ENCODE peak calls at places on chromosome 2, in nine cellular contexts. B is IMR-90, I is MM.1S, S is psoas muscle, X is fibroblast of lung, E is BE2C, C is pancreas, O is cardiac muscle cell, M is kidney. R is an unnamed sample. For H3K36me3 and H3K4me1, the result is how much of the 10 kb centered on the place peaks cover.

GRCh38 chr2:234630676-234631350 is 133.9 kb upstream of the ARL4C start:
- DNase-seq in C (no peak), S (no peak), O (peak), B (peak), I (no peak), E (no peak), X (peak), M (no peak), R (no peak)

GRCh38 chr2:110219496-110220192 is 7.3 kb upstream of the MTLN start:
- DNase-seq in S (no peak), B (peak), E (no peak), X (no peak), I (peak), O (peak), M (no peak), C (no peak), R (no peak)

GRCh38 chr2:217077841-217078407 is 218.1 kb upstream of the TNP1 start:
- DNase-seq in O (no peak), M (no peak), I (no peak), S (no peak), C (no peak), E (no peak), X (peak), B (peak), R (no peak)

GRCh38 chr2:159744363-159744762 is 32.1 kb downstream of the MARCHF7 start:
- DNase-seq in S (no peak), X (no peak), C (no peak), M (no peak), I (no peak), B (peak), O (peak), E (no peak), R (no peak)

GRCh38 chr2:96267159-96267971 is 1.3 kb downstream of the CIAO1 start:
- DNase-seq in M (no peak), O (peak), E (peak), B (peak), C (no peak), X (peak), S (no peak), I (peak), R (peak)

GRCh38 chr2:143803936-143804335 is 674.7 kb downstream of the ARHGAP15 start:
- DNase-seq in M (no peak), X (peak), C (no peak), O (peak), B (peak), I (no peak), E (no peak), S (no peak), R (no peak)

GRCh38 chr2:15511686-15512085 is 49.4 kb downstream of the NBAS start:
- DNase-seq in X (no peak), S (no peak), E (no peak), I (no peak), M (no peak), C (no peak), B (no peak), O (no peak), R (no peak)

GRCh38 chr2:120999374-121000097 is 263.9 kb downstream of the GLI2 start:
- DNase-seq in E (no peak), X (no peak), C (no peak), S (no peak), B (no peak), M (no peak), I (no peak), O (no peak), R (no peak)

GRCh38 chr2:47504174-47504810 is 101.3 kb downstream of the MSH2 start:
- DNase-seq in S (no peak), E (no peak), O (no peak), X (no peak), I (no peak), B (no peak), M (no peak), C (no peak), R (no peak)

GRCh38 chr2:18047114-18047695 is 168.7 kb downstream of the KCNS3 start:
- DNase-seq in O (no peak), I (peak), X (peak), C (no peak), M (no peak), S (no peak), B (no peak), E (no peak), R (no peak)

GRCh38 chr2:26660363-26660962 is 19.3 kb upstream of the CIB4 start:
- DNase-seq in I (no peak), S (no peak), M (no peak), X (no peak), E (no peak), C (no peak), B (no peak), O (no peak), R (no peak)

GRCh38 chr2:168758970-168759820 is 43.2 kb upstream of the NOSTRIN start:
- DNase-seq in E (peak), B (peak), I (peak), S (no peak), X (peak), M (no peak), C (no peak), O (peak), R (no peak)

GRCh38 chr2:44342854-44343253 is 18.4 kb downstream of the PREPL start:
- DNase-seq in O (peak), S (no peak), M (no peak), I (peak), X (peak), E (peak), B (peak), C (no peak), R (no peak)

DNA sequence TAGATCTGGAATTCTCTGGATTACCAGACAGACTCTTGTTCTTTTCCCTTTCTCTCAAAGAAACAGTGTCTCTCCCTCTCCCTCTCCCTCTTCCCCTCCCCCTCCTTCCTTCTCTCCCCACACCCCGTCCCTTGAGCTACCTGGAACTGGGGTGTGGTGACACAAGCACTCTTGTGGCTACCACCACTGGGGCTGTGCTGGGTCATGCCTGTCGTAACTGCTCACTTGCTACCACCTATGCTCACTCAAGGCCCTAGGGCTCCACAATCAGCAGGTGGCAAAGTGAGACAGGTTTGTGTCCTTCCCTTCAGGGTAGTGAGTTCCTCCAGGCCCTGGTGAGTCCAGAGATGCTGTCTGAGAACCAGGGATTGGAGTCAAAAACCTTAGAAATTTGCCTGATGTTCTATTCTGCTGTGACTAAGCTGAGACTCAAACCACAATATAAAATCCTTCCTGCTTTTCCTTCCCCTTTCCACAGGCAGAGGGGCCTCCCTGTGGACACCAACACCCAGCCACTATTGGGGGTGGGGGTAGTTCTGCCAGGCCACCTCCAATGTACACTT is 70.8 kb downstream of the OXER1 start:
- DNase-seq in M (no peak), X (no peak), B (no peak), I (no peak), S (no peak), E (no peak), O (no peak), C (no peak), R (peak)
- H3K36me3 ChIP-seq in M (under half), X (under half), B (under half), I (under half), S (under half), E (under half), O (under half), C (under half), R (under half)

GRCh38 chr2:98935111-98935770 is 784 bp downstream of the CRACDL start:
- DNase-seq in I (no peak), S (no peak), E (no peak), B (no peak), M (no peak), O (no peak), X (no peak), C (no peak), R (no peak)
- TF ChIP-seq CTCF in I (no peak), S (no peak), E (no peak), B (no peak), M (no peak), O (no peak), X (no peak), C (no peak), R (no peak)

GRCh38 chr2:152428800-152429637 is 94.0 kb downstream of the FMNL2 start:
- DNase-seq in S (no peak), M (no peak), O (no peak), X (no peak), E (no peak), C (no peak), I (no peak), B (no peak), R (no peak)
- H3K4me1 ChIP-seq in S (half or more), M (under half), O (under half), X (under half), E (under half), C (under half), I (under half), B (under half), R (under half)

GRCh38 chr2:20288941-20289340 is 61.7 kb downstream of the PUM2 start:
- DNase-seq in X (peak), I (no peak), C (no peak), S (no peak), O (no peak), E (no peak), M (no peak), B (no peak), R (no peak)
- H3K36me3 ChIP-seq in X (under half), I (under half), C (under half), S (half or more), O (under half), E (half or more), M (under half), B (under half), R (half or more)

DNA sequence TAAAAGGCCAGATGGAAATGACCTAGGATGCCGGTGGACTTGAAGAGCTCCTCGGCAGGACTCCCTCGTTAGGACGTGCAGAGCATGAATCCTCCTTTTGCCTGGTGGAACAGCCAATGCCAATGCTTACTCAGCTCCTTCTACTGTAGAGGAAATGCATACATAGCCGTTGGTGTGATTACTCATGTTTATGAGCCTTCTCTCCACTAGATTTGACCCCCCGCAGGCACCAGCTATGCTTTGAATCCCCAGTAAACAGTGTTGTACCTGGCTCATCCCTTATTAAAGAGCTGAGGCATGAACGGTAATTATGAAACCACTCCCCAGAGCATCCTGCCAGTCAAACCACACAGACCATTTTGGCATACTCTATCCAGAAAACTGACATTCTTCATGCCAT is 172.8 kb downstream of the ANTXR1 start:
- DNase-seq in C (no peak), S (no peak), X (no peak), B (peak), M (no peak), E (no peak), O (no peak), I (no peak), R (no peak)
- TF ChIP-seq CTCF in C (no peak), S (no peak), X (no peak), B (no peak), M (no peak), E (no peak), O (no peak), I (no peak), R (no peak)

GRCh38 chr2:23564618-23564967 is 179.6 kb downstream of the KLHL29 start:
- DNase-seq in B (no peak), O (no peak), S (peak), E (no peak), M (no peak), I (no peak), C (no peak), X (no peak), R (no peak)

GRCh38 chr2:23565814-23566213 is 180.8 kb downstream of the KLHL29 start:
- DNase-seq in S (peak), C (no peak), I (no peak), X (no peak), O (no peak), E (no peak), M (no peak), B (no peak), R (no peak)

GRCh38 chr2:23567382-23567781 is 182.4 kb downstream of the KLHL29 start:
- DNase-seq in O (no peak), E (no peak), C (no peak), I (no peak), B (no peak), M (no peak), X (no peak), S (no peak), R (no peak)

GRCh38 chr2:23565374-23565773 is 180.4 kb downstream of the KLHL29 start:
- DNase-seq in S (no peak), M (no peak), X (no peak), C (no peak), I (no peak), B (no peak), O (no peak), E (no peak), R (no peak)

DNA sequence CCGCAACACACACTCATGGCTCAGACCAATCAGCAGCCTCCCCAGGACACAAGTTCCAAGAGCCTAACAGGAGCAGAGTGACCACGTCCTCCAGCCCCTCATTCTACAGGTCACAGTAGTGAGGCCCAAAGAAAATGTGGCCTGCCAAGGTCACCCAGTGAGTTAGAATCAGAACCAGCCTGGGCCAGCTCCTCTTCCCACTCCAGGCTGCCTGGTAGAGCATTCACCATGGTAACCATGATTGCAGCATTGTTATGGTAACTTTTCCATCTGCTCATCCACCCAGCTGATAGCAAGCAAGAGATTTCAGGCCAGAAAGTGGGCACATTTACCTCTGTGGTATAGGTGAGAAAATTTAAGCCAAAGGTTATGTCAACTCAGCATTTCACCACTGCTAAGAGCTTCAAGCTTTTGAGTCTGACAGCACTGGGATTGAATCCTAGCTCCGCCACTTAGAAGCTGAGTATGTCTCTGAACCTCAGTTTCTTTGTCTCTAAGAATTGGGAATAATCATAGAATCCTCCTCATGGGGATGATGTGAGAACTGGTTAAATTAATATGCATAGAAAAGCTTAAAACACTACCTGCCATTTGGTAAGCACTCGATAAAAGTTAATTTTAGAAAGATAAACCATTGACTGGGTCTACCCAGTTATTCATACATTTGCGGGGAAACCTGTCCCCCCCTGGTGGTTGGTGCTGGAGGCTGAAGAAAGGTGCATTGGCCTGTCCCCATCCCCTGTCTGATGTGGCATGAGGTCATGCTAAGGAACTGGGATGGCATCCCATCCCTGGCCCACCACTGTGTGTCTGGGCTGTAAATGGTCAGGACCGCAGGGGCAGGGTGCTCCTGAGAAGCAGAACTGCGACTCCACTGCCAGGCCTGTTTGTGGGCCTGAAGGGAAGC is 181.5 kb downstream of the KLHL29 start:
- DNase-seq in B (peak), X (no peak), M (no peak), S (no peak), I (no peak), C (no peak), E (peak), O (no peak), R (no peak)
- H3K4me1 ChIP-seq in B (under half), X (under half), M (under half), S (under half), I (under half), C (under half), E (under half), O (under half), R (under half)

GRCh38 chr2:58609306-58609705 is 368.2 kb upstream of the FANCL start:
- DNase-seq in C (no peak), I (no peak), B (no peak), M (no peak), X (peak), E (no peak), O (no peak), S (no peak), R (no peak)
- H3K36me3 ChIP-seq in C (under half), I (under half), B (under half), M (under half), X (under half), E (under half), O (under half), S (under half), R (under half)

DNA sequence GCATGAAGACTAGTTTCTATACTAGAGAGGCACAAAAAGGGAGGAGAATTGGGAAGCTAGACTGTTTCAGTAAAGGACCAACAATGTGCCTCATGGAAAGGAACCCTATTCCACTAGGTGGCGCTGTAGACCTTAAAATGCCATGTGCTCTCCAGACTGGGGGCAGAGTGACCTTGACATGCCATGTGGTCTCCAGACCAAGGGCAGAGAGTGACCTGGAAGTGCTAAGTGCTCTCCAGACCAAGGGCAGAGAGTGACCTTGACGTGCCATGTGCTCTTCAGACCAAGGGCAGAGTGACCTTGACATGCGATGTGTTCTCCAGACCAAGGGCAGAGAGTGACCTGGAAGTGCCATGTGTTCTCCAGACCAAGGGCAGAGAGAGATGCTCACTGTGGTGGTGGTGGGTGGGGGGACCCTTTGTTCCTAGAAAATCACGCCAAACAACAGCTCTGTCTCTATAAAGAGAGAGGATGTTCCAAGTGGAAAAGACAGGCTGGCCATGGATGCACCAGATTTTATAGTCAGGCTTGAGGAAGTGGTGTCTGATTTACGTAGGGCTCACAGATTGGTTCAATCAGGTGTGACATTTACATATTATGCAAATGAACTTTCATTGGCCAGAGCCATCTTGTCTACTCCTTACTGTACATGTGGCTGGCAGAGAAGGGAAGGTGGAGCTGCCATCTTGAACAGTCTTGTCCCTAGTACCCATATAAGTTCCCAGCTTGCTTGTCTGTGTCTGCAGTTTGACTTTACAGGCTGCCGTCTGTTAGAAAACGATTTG is 344.0 kb upstream of the DDX18 start:
- DNase-seq in E (peak), C (no peak), X (no peak), I (peak), B (no peak), O (no peak), S (no peak), M (no peak), R (no peak)
- TF ChIP-seq CTCF in E (peak), C (peak), X (peak), I (peak), B (peak), O (no peak), S (peak), M (peak), R (peak)

R was measured in lower lobe of right lung.